ENCODE peak calls at places on chromosome 13, in six cellular contexts. G, Q, J, Y, E and O are unnamed samples.

GRCh38 chr13:111508164-111508870 is 187.9 kb downstream of the TEX29 start:
- DNase-seq in E (no peak), G (no peak), Q (no peak), Y (no peak), J (no peak), O (peak)

GRCh38 chr13:36026556-36026955 is 104.6 kb downstream of the DCLK1 start:
- DNase-seq in Y (no peak), J (no peak), G (no peak), E (no peak), Q (no peak), O (no peak)

GRCh38 chr13:40519637-40520036 is 146.8 kb downstream of the FOXO1 start:
- DNase-seq in Q (no peak), J (no peak), E (peak), Y (peak), G (no peak), O (no peak)

GRCh38 chr13:39451860-39452301 is 151.1 kb downstream of the LHFPL6 start:
- DNase-seq in J (no peak), Y (peak), Q (no peak), E (peak), G (peak), O (no peak)

GRCh38 chr13:46522692-46523040 is 30.3 kb upstream of the LRCH1 start:
- DNase-seq in Y (no peak), G (no peak), J (no peak), E (no peak), Q (no peak), O (no peak)

GRCh38 chr13:21015284-21015683 is 46.1 kb downstream of the LATS2 start:
- DNase-seq in Y (no peak), E (no peak), J (no peak), Q (no peak), G (peak), O (no peak)

GRCh38 chr13:63427170-63427569 is 2011.5 kb upstream of the PCDH20 start:
- DNase-seq in J (no peak), Q (no peak), G (no peak), Y (no peak), E (no peak), O (no peak)

GRCh38 chr13:28820099-28821051 is at the start of gene MTUS2:
- DNase-seq in G (no peak), J (no peak), E (no peak), Q (no peak), Y (no peak), O (no peak)

GRCh38 chr13:31767175-31767900 is 28.0 kb downstream of the RXFP2 start:
- DNase-seq in Y (no peak), E (no peak), J (no peak), Q (no peak), G (peak), O (no peak)

GRCh38 chr13:75052616-75053015 is 429.4 kb downstream of the TBC1D4 start:
- DNase-seq in E (no peak), Q (no peak), J (no peak), Y (no peak), G (no peak), O (no peak)

GRCh38 chr13:42498521-42498920 is 75.4 kb upstream of the TNFSF11 start:
- DNase-seq in J (no peak), Q (no peak), E (no peak), Y (no peak), G (no peak), O (no peak)

GRCh38 chr13:105587786-105588185 is 947.7 kb downstream of the EFNB2 start:
- DNase-seq in G (peak), Q (peak), E (no peak), J (no peak), Y (no peak), O (no peak)

GRCh38 chr13:28031220-28031903 is 42.9 kb upstream of the URAD start:
- DNase-seq in Y (peak), G (no peak), J (no peak), Q (no peak), E (peak), O (peak)

GRCh38 chr13:75738841-75739240 is 102.7 kb downstream of the LMO7 start:
- DNase-seq in E (no peak), J (no peak), G (no peak), Q (no peak), Y (no peak), O (no peak)

GRCh38 chr13:22372261-22372660 is 701.4 kb downstream of the FGF9 start:
- DNase-seq in Y (no peak), E (no peak), G (no peak), Q (no peak), J (no peak), O (no peak)

GRCh38 chr13:94139393-94139995 is 340.0 kb downstream of the DCT start:
- DNase-seq in Y (no peak), G (peak), J (no peak), E (no peak), Q (no peak), O (no peak)

GRCh38 chr13:93686399-93686798 is 459.8 kb downstream of the GPC6 start:
- DNase-seq in E (no peak), J (no peak), G (no peak), Q (no peak), Y (no peak), O (no peak)

GRCh38 chr13:69857188-69857821 is 250.3 kb upstream of the ATXN8OS start:
- DNase-seq in G (peak), Y (no peak), J (peak), E (no peak), Q (peak), O (no peak)

GRCh38 chr13:41543664-41544300 is 86.4 kb downstream of the RGCC start:
- DNase-seq in Y (no peak), J (no peak), Q (no peak), E (no peak), G (no peak), O (no peak)

GRCh38 chr13:99227331-99227900 is 26.8 kb downstream of the UBAC2 start:
- DNase-seq in E (no peak), J (no peak), Q (no peak), G (no peak), Y (no peak), O (no peak)

GRCh38 chr13:21526707-21527454 is 67.8 kb upstream of the ZDHHC20 start:
- DNase-seq in Q (no peak), J (no peak), E (no peak), Y (no peak), G (no peak), O (no peak)

GRCh38 chr13:73929287-73929932 is 204.8 kb downstream of the KLF12 start:
- DNase-seq in Q (no peak), J (no peak), E (no peak), G (no peak), Y (no peak), O (no peak)

GRCh38 chr13:102680842-102681725 is 13.8 kb downstream of the METTL21C start:
- DNase-seq in Q (no peak), J (no peak), Y (no peak), E (no peak), G (peak), O (no peak)

GRCh38 chr13:27622102-27622820 is 569 bp downstream of the POLR1D start:
- DNase-seq in E (no peak), J (no peak), G (peak), Q (no peak), Y (no peak), O (no peak)

GRCh38 chr13:37446503-37446902 is 152.1 kb downstream of the POSTN start:
- DNase-seq in G (peak), Y (no peak), Q (no peak), J (no peak), E (no peak), O (no peak)

GRCh38 chr13:106033634-106034033 is 501.8 kb downstream of the EFNB2 start:
- DNase-seq in E (no peak), Q (peak), J (no peak), Y (no peak), G (peak), O (no peak)

GRCh38 chr13:36819064-36819810 is at the start of gene RFXAP:
- DNase-seq in E (peak), Q (peak), J (peak), G (peak), Y (peak), O (peak)

GRCh38 chr13:80083516-80084085 is 257.3 kb downstream of the SPRY2 start:
- DNase-seq in J (no peak), Q (no peak), Y (no peak), G (peak), E (no peak), O (no peak)
- H3K4me3 ChIP-seq in J (no peak), Q (no peak), Y (no peak), G (no peak), E (no peak), O (no peak)

GRCh38 chr13:113451951-113452421 is 1.3 kb downstream of the ADPRHL1 start:
- DNase-seq in Y (peak), Q (no peak), E (no peak), G (no peak), J (no peak), O (no peak)
- H3K27ac ChIP-seq in Y (peak), Q (no peak), E (no peak), G (no peak), J (no peak), O (no peak)

DNA sequence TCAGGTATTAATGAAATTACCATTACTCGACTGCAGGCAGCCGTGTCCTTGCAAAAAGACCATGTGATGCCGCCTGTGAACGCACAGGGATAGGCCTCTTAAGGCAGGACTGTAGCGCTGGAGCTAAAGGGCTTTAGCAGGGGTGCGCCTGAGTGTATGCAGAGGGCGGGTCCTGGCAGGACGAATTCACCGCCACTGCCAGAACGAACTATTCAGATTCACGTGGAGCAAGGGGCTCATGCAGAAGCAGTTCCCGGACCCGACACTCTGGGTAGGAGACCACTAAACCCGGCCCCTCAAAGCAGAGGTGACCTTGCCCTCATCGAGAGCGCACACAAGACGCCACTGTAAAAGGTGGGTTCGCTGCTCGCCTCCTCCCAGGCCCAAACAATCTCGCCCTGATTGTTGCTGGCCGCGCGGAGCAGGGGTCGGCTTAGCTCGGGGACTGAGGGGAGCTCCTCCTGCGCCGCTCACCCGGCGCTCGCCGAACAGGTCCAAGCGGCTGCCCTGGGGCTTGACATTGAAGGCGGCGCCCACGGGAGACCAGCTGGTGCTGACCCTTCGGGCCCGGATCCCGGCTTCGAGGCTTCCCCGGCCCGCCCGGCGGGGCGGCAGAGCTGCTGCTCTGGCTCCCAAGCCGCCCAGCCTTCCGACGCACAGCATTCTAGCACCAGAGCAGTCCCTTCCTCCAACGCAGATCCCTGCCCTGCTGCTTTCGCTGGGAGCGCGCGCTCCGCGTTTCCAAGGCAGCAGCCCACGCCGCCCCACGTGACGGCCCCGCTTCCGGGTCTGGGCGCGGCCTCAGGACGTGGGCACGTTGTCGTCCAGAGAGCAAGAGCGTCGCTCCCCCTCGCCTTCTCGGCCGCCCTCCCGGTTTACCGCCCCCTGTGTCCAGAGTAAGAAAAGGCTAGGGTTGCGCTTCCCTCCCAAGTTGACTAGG is at the start of gene MIPEP:
- DNase-seq in J (peak), Q (peak), Y (peak), E (peak), G (peak), O (peak)
- TF ChIP-seq POLR2A in J (peak), Q (peak), Y (peak), E (peak), G (peak), O (peak)

GRCh38 chr13:33435207-33435606 is 149.7 kb upstream of the STARD13 start:
- DNase-seq in G (no peak), J (no peak), E (no peak), Q (no peak), Y (no peak), O (no peak)
- H3K4me3 ChIP-seq in G (no peak), J (no peak), E (no peak), Q (no peak), Y (no peak), O (no peak)

GRCh38 chr13:114053026-114053425 is 79.2 kb upstream of the C13orf46 start:
- DNase-seq in J (no peak), Y (no peak), G (peak), Q (no peak), E (no peak), O (no peak)

GRCh38 chr13:114049626-114050101 is 75.8 kb upstream of the C13orf46 start:
- DNase-seq in E (no peak), Y (no peak), Q (no peak), G (no peak), J (no peak), O (no peak)

GRCh38 chr13:114049026-114049425 is 75.2 kb upstream of the C13orf46 start:
- DNase-seq in G (no peak), J (no peak), Q (no peak), E (no peak), Y (no peak), O (no peak)

GRCh38 chr13:114048463-114048862 is 74.6 kb upstream of the C13orf46 start:
- DNase-seq in Y (peak), Q (no peak), J (no peak), G (no peak), E (no peak), O (no peak)

DNA sequence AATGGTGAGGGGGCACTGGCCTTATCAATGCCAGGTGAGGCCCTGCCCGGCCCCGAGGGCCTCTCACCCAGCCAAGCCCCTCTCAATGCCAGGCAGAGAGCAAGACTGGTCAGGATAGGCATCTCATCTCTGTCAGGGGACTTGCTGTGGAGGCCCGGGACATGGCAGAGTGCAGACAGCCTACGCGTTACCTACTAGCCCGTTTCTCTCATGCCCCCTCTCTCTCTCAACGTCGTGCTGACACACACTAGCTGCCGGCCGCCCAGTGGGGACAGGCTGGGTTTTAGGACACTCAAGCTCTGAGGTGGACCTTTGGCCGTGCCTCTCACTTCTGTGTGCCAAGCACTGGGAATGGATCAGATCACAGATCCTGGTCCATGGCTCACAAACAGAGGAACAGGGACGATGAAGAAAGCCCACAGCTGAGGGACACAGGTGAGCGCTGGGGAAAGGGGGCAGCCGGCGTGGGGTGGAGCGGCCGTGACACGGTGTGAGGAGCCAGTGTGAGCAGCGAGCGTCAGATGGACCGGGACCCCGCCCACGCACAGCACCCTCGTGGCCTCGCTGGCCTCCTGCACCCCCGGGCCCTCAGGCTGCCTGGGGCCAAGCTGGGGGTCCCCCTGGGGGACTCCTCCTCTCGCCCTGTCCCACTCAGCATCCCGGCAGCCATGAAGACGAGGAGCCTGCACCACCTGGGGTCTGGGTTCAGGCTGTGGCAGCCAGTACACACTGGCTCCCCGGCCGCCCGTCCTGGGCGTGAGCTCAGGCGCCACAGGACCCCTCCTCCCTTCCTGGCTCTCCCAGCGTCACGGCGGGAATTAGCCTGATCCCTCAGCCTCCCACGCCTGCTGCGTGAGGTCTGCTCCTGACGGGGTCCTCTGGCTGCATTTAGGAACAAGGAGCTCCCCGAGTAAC is 76.9 kb upstream of the C13orf46 start:
- DNase-seq in G (no peak), J (no peak), Y (no peak), Q (no peak), E (no peak), O (no peak)
- H3K27ac ChIP-seq in G (no peak), J (no peak), Y (no peak), Q (no peak), E (no peak), O (no peak)

GRCh38 chr13:23960566-23961156 is 63.4 kb upstream of the C1QTNF9B start:
- DNase-seq in J (no peak), E (no peak), Q (no peak), G (peak), Y (no peak), O (no peak)
- TF ChIP-seq POLR2A in J (no peak), E (no peak), Q (no peak), G (no peak), Y (no peak), O (no peak)

DNA sequence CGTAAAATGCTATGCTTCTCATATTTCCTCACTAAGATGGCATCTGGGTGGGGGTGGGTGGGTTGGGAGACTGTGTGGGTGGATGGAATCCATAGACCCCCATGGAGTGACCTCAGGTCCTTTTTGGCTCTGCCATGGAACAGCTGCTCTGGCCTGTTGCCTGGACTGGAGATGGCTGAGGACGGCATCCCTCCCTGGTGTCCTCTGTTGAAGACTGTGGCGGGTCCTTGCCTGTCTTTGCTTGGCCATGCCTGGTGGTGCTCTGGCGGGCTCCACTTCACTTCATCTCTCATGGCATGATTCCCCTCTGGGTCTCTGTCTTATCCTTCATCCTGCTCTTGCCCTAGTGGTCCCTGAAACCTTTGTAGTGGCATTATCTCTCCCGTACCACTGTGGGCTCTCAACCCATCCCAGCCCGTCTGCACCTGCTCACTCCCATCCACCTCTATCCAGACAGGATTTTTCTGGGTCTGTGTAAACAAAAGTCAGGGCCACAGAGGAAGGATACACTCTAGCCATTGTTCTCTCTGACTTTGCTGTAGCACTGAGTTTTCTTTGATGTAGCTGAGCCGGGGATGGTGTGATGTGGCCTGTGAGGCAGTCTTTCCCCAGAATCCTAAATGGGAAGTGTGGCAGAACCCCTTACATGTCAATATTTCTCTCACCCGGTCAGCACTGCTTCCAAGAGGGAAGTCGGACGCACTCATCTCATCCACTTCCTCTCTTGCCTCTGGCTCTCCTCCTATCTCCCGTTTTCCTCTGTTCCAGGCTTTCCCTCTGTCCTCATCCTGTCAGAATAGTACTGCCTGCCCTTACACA is 36.1 kb downstream of the WDFY2 start:
- DNase-seq in Y (peak), E (no peak), Q (no peak), J (no peak), G (no peak), O (no peak)
- H3K4me3 ChIP-seq in Y (no peak), E (no peak), Q (no peak), J (no peak), G (no peak), O (no peak)

GRCh38 chr13:48508001-48508400 is 24.9 kb downstream of the RCBTB2 start:
- DNase-seq in E (no peak), J (no peak), Y (no peak), G (no peak), Q (no peak), O (no peak)

GRCh38 chr13:48506092-48506701 is 26.7 kb downstream of the RCBTB2 start:
- DNase-seq in J (no peak), E (no peak), Y (peak), Q (no peak), G (no peak), O (no peak)

GRCh38 chr13:48507024-48507423 is 25.9 kb downstream of the RCBTB2 start:
- DNase-seq in G (no peak), E (no peak), Y (peak), J (no peak), Q (no peak), O (no peak)

GRCh38 chr13:48504606-48505369 is 28.1 kb downstream of the RCBTB2 start:
- DNase-seq in Q (no peak), Y (no peak), E (no peak), J (no peak), G (no peak), O (no peak)

GRCh38 chr13:48505597-48506091 is 27.2 kb downstream of the RCBTB2 start:
- DNase-seq in J (peak), G (peak), Q (no peak), E (peak), Y (peak), O (peak)
- H3K27ac ChIP-seq in J (peak), G (peak), Q (no peak), E (no peak), Y (peak), O (peak)